ENCODE peak calls at places on chromosome 3, in nine cellular contexts. V, D, S, Y, L, N, K, C and J are unnamed samples.

GRCh38 chr3:172675371-172676193 is 35.3 kb downstream of the NCEH1 start:
- DNase-seq in V (peak), D (peak), S (no peak), Y (peak), L (peak), N (peak), K (no peak), C (no peak), J (no peak)

GRCh38 chr3:73279-73678 is 123.3 kb upstream of the CHL1 start:
- DNase-seq in V (no peak), D (no peak), S (no peak), Y (no peak), L (no peak), N (no peak), K (no peak), C (no peak), J (no peak)

GRCh38 chr3:134083008-134083407 is 53.3 kb upstream of the SLCO2A1 start:
- DNase-seq in V (peak), D (no peak), S (no peak), Y (no peak), L (no peak), N (no peak), K (no peak), C (no peak), J (no peak)

GRCh38 chr3:102129774-102130608 is 280.7 kb downstream of the NFKBIZ start:
- DNase-seq in V (peak), D (no peak), S (no peak), Y (peak), L (peak), N (peak), K (no peak), C (no peak), J (peak)

GRCh38 chr3:127195417-127195816 is 2.5 kb downstream of the PRR23E start:
- DNase-seq in V (no peak), D (no peak), S (no peak), Y (no peak), L (no peak), N (no peak), K (no peak), C (no peak), J (no peak)

GRCh38 chr3:112810561-112810960 is 36.1 kb downstream of the CD200R1L start:
- DNase-seq in V (no peak), D (no peak), S (no peak), Y (no peak), L (no peak), N (no peak), K (no peak), C (no peak), J (no peak)

GRCh38 chr3:30440147-30440604 is 166.2 kb upstream of the TGFBR2 start:
- DNase-seq in V (peak), D (no peak), S (peak), Y (no peak), L (peak), N (peak), K (no peak), C (no peak), J (no peak)

GRCh38 chr3:150213577-150213976 is 194.5 kb upstream of the TSC22D2 start:
- DNase-seq in V (no peak), D (no peak), S (no peak), Y (no peak), L (no peak), N (no peak), K (no peak), C (no peak), J (no peak)

GRCh38 chr3:63351159-63352007 is 73.3 kb downstream of the SYNPR start:
- DNase-seq in V (peak), D (no peak), S (peak), Y (peak), L (peak), N (peak), K (no peak), C (no peak), J (no peak)